ENCODE peak calls at places on chromosomes 6 and 20, in eight cellular contexts. D, O, Y, L, M, P, X and Q are unnamed samples.
A peak's percentile ranks its signal among the peaks of the same experiment; 100 is the strongest.

GRCh38 chr6:63573140-63573898 is 1.0 kb downstream of the LOC128125822 start:
- DNase-seq in M (peak; percentile 95), D (peak; percentile 68), L (peak; percentile 72), P (peak; percentile 81), O (peak; percentile 94), Y (peak; percentile 94), X (peak; percentile 87), Q (peak; percentile 89)

GRCh38 chr6:27096834-27097511 is 150.5 kb upstream of the PRSS16 start:
- DNase-seq in O (peak; percentile 67), L (no peak), X (no peak), D (no peak), P (peak; percentile 53), Y (peak; percentile 85), M (peak; percentile 80), Q (peak; percentile 60)

GRCh38 chr6:167282165-167282564 is 8.9 kb upstream of the UNC93A start:
- DNase-seq in Y (no peak), L (no peak), D (no peak), O (no peak), P (no peak), X (no peak), M (no peak), Q (no peak)

GRCh38 chr6:152112503-152113261 is 305.2 kb downstream of the ESR1 start:
- DNase-seq in D (no peak), X (peak; percentile 78), Y (no peak), M (no peak), O (peak; percentile 48), P (no peak), L (peak; percentile 44), Q (no peak)

GRCh38 chr6:70841115-70841514 is 115.7 kb downstream of the B3GAT2 start:
- DNase-seq in D (no peak), P (no peak), O (no peak), M (no peak), Y (no peak), L (no peak), X (no peak), Q (no peak)

GRCh38 chr6:150756170-150756569 is 109.3 kb upstream of the MTHFD1L start:
- DNase-seq in Y (no peak), M (no peak), X (no peak), O (no peak), L (no peak), D (no peak), P (no peak), Q (no peak)

GRCh38 chr20:35342154-35342769 is 50.0 kb upstream of the FAM83C start:
- DNase-seq in M (no peak), X (no peak), Y (peak; percentile 58), O (no peak), P (no peak), L (no peak), D (no peak), Q (no peak)

GRCh38 chr6:6319947-6320811 is at the start of gene F13A1:
- DNase-seq in L (no peak), Y (peak; percentile 72), O (no peak), D (no peak), P (no peak), M (no peak), X (no peak), Q (no peak)

GRCh38 chr6:121847806-121848522 is 412.5 kb downstream of the GJA1 start:
- DNase-seq in L (no peak), X (no peak), O (no peak), D (no peak), M (no peak), P (no peak), Y (peak; percentile 16), Q (no peak)

GRCh38 chr6:87941556-87942358 is 105.9 kb upstream of the SPACA1 start:
- DNase-seq in O (no peak), L (no peak), D (no peak), X (no peak), Y (no peak), M (no peak), P (no peak), Q (no peak)

GRCh38 chr6:26104457-26105108 is 17.4 kb downstream of the HFE start:
- DNase-seq in X (peak; percentile 84), M (no peak), L (peak; percentile 31), O (peak; percentile 70), D (peak; percentile 46), P (no peak), Y (peak; percentile 19), Q (peak; percentile 38)

DNA sequence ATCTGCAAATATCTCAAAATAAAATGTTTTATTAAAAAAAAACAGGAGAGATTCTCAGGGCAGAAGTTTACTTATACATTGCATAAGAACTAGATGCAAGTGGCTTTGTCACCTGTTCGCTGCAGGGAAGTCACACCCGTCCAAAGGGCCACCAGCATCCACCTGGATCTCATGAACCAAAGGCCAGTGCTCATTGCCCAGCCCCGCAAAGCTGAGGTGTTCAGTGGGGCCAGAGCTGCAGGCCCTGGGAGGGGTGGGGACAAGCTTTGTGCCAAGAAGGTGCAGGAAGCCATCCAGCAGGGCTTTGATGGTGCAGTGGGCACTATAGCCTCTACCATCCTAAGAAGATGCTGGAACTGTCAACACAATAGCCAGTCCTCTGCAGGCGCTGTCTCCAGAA is 15.6 kb upstream of the CD93 start:
- DNase-seq in Y (no peak), P (no peak), X (no peak), M (no peak), O (no peak), D (no peak), L (no peak), Q (no peak)
- H3K27ac ChIP-seq in Y (no peak overlapping the region), P (no peak overlapping the region), X (no peak overlapping the region), M (no peak overlapping the region), O (no peak overlapping the region), D (no peak overlapping the region), L (no peak overlapping the region), Q (no peak overlapping the region)

GRCh38 chr6:56246941-56247653 is at the start of gene COL21A1:
- DNase-seq in D (peak; percentile 61), P (no peak), Y (peak; percentile 94), O (peak; percentile 31), X (no peak), L (peak; percentile 70), M (no peak), Q (peak; percentile 46)
- TF ChIP-seq CTCF in D (peak; percentile 59), P (no peak), Y (peak; percentile 44), O (no peak), X (no peak), L (no peak), M (no peak), Q (peak; percentile 13)

GRCh38 chr20:1295276-1295930 is 29.3 kb downstream of the SNPH start:
- DNase-seq in Y (no peak), L (no peak), X (no peak), M (no peak), O (no peak), P (no peak), D (no peak), Q (no peak)
- H3K27ac ChIP-seq in Y (no peak overlapping the region), L (no peak overlapping the region), X (no peak overlapping the region), M (no peak overlapping the region), O (no peak overlapping the region), P (no peak overlapping the region), D (no peak overlapping the region), Q (no peak overlapping the region)

GRCh38 chr20:5430670-5431069 is 113.9 kb upstream of the PROKR2 start:
- DNase-seq in Y (peak; percentile 37), O (no peak), D (peak; percentile 20), M (no peak), X (no peak), P (no peak), L (no peak), Q (no peak)
- TF ChIP-seq CTCF in Y (peak; percentile 40), O (no peak), D (peak; percentile 47), M (peak; percentile 9), X (no peak), P (no peak), L (no peak), Q (no peak)

GRCh38 chr20:52047811-52048302 is 143.7 kb downstream of the ZFP64 start:
- DNase-seq in P (no peak), M (peak; percentile 33), O (no peak), Y (peak; percentile 66), D (no peak), X (no peak), L (no peak), Q (no peak)
- H3K27ac ChIP-seq in P (no peak overlapping the region), M (no peak overlapping the region), O (no peak overlapping the region), Y (peak overlapping the region; percentile 96), D (no peak overlapping the region), X (no peak overlapping the region), L (no peak overlapping the region), Q (no peak overlapping the region)

DNA sequence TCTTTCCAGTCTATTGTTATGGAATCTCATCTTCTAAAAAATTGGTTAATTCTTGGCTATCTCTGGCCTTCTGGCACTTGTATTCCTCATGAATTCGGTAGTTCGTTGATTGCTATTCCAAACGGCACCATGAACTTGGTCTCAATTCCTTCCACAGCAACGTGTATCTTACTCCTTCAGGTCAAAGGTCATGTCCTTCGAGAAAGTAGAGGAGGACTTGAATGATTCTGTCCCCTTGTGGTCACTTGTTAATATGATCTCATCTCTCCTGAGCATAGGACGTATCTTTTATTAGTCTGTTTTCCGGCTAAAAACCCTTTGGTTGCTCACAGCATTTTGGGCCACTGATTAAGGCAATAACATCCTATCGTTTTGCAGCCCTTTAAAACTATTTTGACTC is 9.4 kb downstream of the TLDC2 start:
- DNase-seq in D (peak; percentile 29), Y (peak; percentile 60), P (no peak), O (no peak), L (no peak), X (no peak), M (no peak), Q (no peak)
- TF ChIP-seq CTCF in D (peak; percentile 41), Y (peak; percentile 34), P (no peak), O (no peak), L (no peak), X (no peak), M (peak; percentile 6), Q (peak; percentile 40)

GRCh38 chr20:5774438-5774837 is 24.2 kb downstream of the SHLD1 start:
- DNase-seq in X (no peak), L (no peak), M (no peak), P (no peak), Y (no peak), O (no peak), D (no peak), Q (no peak)

GRCh38 chr20:5770987-5771318 is 20.8 kb downstream of the SHLD1 start:
- DNase-seq in D (no peak), X (no peak), L (no peak), P (no peak), O (no peak), M (peak; percentile 16), Y (no peak), Q (no peak)

GRCh38 chr20:5773589-5773988 is 23.4 kb downstream of the SHLD1 start:
- DNase-seq in O (no peak), P (no peak), Y (no peak), L (no peak), M (no peak), X (no peak), D (no peak), Q (no peak)

GRCh38 chr20:5770240-5770986 is 20.2 kb downstream of the SHLD1 start:
- DNase-seq in X (no peak), M (no peak), O (no peak), D (no peak), L (no peak), P (no peak), Y (no peak), Q (no peak)

DNA sequence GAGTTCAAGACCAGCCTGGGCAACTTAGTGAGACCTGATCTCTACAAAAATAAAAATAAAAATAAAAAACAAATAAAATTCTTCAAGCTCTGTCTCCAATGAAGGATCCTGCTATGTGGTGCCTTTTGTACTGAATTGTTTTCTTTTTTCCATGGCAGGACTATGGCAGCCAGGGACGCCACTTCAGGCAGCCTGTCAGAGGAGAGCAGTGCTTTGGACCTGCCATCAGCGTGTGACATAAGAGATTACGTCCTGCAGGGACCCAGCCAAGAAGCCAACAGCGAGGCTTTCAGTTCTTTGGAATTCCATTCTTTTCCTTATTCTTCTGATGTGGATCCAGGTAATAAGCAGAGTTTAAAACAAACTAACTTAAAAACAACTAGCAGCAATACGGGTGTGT is 22.5 kb downstream of the SHLD1 start:
- DNase-seq in D (no peak), X (no peak), P (no peak), M (no peak), Y (no peak), O (no peak), L (no peak), Q (no peak)
- H3K27ac ChIP-seq in D (no peak overlapping the region), X (no peak overlapping the region), P (no peak overlapping the region), M (no peak overlapping the region), Y (no peak overlapping the region), O (no peak overlapping the region), L (no peak overlapping the region), Q (no peak overlapping the region)